ENCODE peak calls at places on chromosomes 11 and 22, in six cellular contexts. W is choroid plexus epithelial cell, D is NCI-H1417, K is HT1080, O is brain microvascular endothelial cell, H is anterior cingulate cortex. U is an unnamed sample.
A peak's percentile ranks its signal among the peaks of the same experiment; 100 is the strongest.

GRCh38 chr22:21579474-21579851 is 11.9 kb downstream of the UBE2L3 start:
- DNase-seq in W (no peak), D (no peak), K (no peak), O (no peak), H (no peak), U (no peak)

GRCh38 chr11:2769409-2769778 is 69.6 kb upstream of the KCNQ1OT1 start:
- DNase-seq in W (no peak), D (no peak), K (no peak), O (no peak), H (no peak), U (no peak)

GRCh38 chr11:67435031-67435726 is 2.3 kb downstream of the PTPRCAP start:
- DNase-seq in W (no peak), D (no peak), K (no peak), O (no peak), H (no peak), U (no peak)

GRCh38 chr22:39928556-39929401 is 27.9 kb downstream of the GRAP2 start:
- DNase-seq in W (no peak), D (no peak), K (no peak), O (no peak), H (no peak), U (no peak)

GRCh38 chr22:19229600-19229999 is 51.1 kb upstream of the SLC25A1 start:
- DNase-seq in W (no peak), D (no peak), K (no peak), O (no peak), H (no peak), U (no peak)

GRCh38 chr22:42365337-42365865 is 66.8 kb downstream of the NFAM1 start:
- DNase-seq in W (no peak), D (peak; percentile 47), K (no peak), O (no peak), H (no peak), U (no peak)

GRCh38 chr11:72996959-72997358 is 145.2 kb downstream of the FCHSD2 start:
- DNase-seq in W (no peak), D (no peak), K (no peak), O (no peak), H (no peak), U (no peak)

GRCh38 chr22:44133901-44134511 is 46.7 kb upstream of the PARVG start:
- DNase-seq in W (peak; percentile 86), D (no peak), K (no peak), O (peak; percentile 56), H (no peak), U (peak; percentile 3)

GRCh38 chr11:121152764-121153163 is 51.7 kb downstream of the TECTA start:
- DNase-seq in W (no peak), D (peak; percentile 89), K (no peak), O (no peak), H (no peak), U (no peak)

GRCh38 chr11:107713009-107713408 is 1.2 kb upstream of the SLN start:
- DNase-seq in W (no peak), D (no peak), K (no peak), O (no peak), H (no peak), U (peak; percentile 57)

GRCh38 chr22:43008509-43008908 is 6.4 kb downstream of the PACSIN2 start:
- DNase-seq in W (no peak), D (no peak), K (no peak), O (no peak), H (no peak), U (no peak)

GRCh38 chr11:76799061-76799804 is 16.1 kb downstream of the TSKU start:
- DNase-seq in W (peak; percentile 75), D (peak; percentile 43), K (peak; percentile 58), O (peak; percentile 47), H (peak; percentile 39), U (peak; percentile 71)

GRCh38 chr11:33687733-33688479 is 12.7 kb downstream of the C11orf91 start:
- DNase-seq in W (peak; percentile 89), D (peak; percentile 59), K (peak; percentile 77), O (peak; percentile 74), H (no peak), U (peak; percentile 89)

GRCh38 chr22:45585437-45585755 is 82.7 kb downstream of the FBLN1 start:
- DNase-seq in W (peak; percentile 19), D (no peak), K (no peak), O (peak; percentile 20), H (no peak), U (no peak)

GRCh38 chr11:7490054-7490453 is 4.7 kb downstream of the OLFML1 start:
- DNase-seq in W (peak; percentile 62), D (no peak), K (peak; percentile 44), O (peak; percentile 20), H (no peak), U (no peak)

GRCh38 chr11:107834995-107835394 is 23.6 kb downstream of the SLC35F2 start:
- DNase-seq in W (no peak), D (no peak), K (no peak), O (no peak), H (no peak), U (no peak)

GRCh38 chr11:131717616-131718015 is 347.2 kb downstream of the NTM start:
- DNase-seq in W (no peak), D (no peak), K (no peak), O (no peak), H (no peak), U (no peak)

GRCh38 chr11:122895591-122895990 is 13.0 kb downstream of the JHY start:
- DNase-seq in W (no peak), D (peak; percentile 58), K (no peak), O (no peak), H (no peak), U (no peak)

GRCh38 chr11:5891216-5891800 is 1.7 kb upstream of the OR52E5 start:
- DNase-seq in W (peak; percentile 30), D (peak; percentile 12), K (no peak), O (no peak), H (no peak), U (peak; percentile 13)

GRCh38 chr11:73259406-73260126 is 12.6 kb upstream of the P2RY6 start:
- DNase-seq in W (no peak), D (no peak), K (no peak), O (no peak), H (no peak), U (no peak)

GRCh38 chr11:62707277-62707771 is at the start of the genes BSCL2 and GNG3:
- DNase-seq in W (no peak), D (peak; percentile 64), K (no peak), O (no peak), H (peak; percentile 85), U (peak; percentile 99)

GRCh38 chr11:7591992-7592391 is 78.2 kb downstream of the PPFIBP2 start:
- DNase-seq in W (no peak), D (no peak), K (no peak), O (no peak), H (no peak), U (no peak)

GRCh38 chr11:11480951-11481350 is 127.9 kb upstream of the CSNK2A3 start:
- DNase-seq in W (no peak), D (no peak), K (no peak), O (no peak), H (no peak), U (no peak)

GRCh38 chr11:78318733-78319132 is 98.9 kb downstream of the GAB2 start:
- DNase-seq in W (no peak), D (no peak), K (no peak), O (no peak), H (peak; percentile 47), U (no peak)